ENCODE peak calls at places on chromosomes 5 and 9, in eight cellular contexts. U is GM13977, Z is MM.1S, Y is H9, B is BE2C, N is breast epithelium, T is right lobe of liver, G is osteocyte. K is an unnamed sample.
A peak's percentile ranks its signal among the peaks of the same experiment; 100 is the strongest.

GRCh38 chr5:2888520-2889060 is 137.1 kb upstream of the IRX2 start:
- DNase-seq in U (no peak), Z (no peak), Y (peak; percentile 13), B (no peak), N (no peak), T (no peak), G (peak; percentile 56), K (no peak)

GRCh38 chr9:98101868-98102273 is 17.2 kb downstream of the TRIM14 start:
- DNase-seq in U (peak; percentile 83), Z (peak; percentile 98), Y (peak; percentile 58), B (no peak), N (no peak), T (no peak), G (no peak), K (no peak)

GRCh38 chr5:59799668-59800374 is 93.7 kb downstream of the PDE4D start:
- DNase-seq in U (no peak), Z (peak; percentile 70), Y (no peak), B (peak; percentile 18), N (no peak), T (no peak), G (no peak), K (no peak)

GRCh38 chr5:159616967-159617366 is 286.7 kb upstream of the IL12B start:
- DNase-seq in U (no peak), Z (no peak), Y (no peak), B (no peak), N (no peak), T (no peak), G (no peak), K (no peak)

GRCh38 chr5:159133041-159133741 is 33.5 kb upstream of the EBF1 start:
- DNase-seq in U (peak; percentile 55), Z (peak; percentile 65), Y (no peak), B (peak; percentile 14), N (no peak), T (no peak), G (no peak), K (no peak)

GRCh38 chr9:15513335-15513734 is 2.6 kb upstream of the PSIP1 start:
- DNase-seq in U (no peak), Z (no peak), Y (peak; percentile 80), B (peak; percentile 23), N (no peak), T (no peak), G (no peak), K (no peak)

GRCh38 chr5:54186108-54186507 is 124.3 kb downstream of the ARL15 start:
- DNase-seq in U (no peak), Z (no peak), Y (no peak), B (no peak), N (no peak), T (no peak), G (no peak), K (no peak)

GRCh38 chr9:89448381-89448780 is 49.5 kb downstream of the SEMA4D start:
- DNase-seq in U (peak; percentile 75), Z (no peak), Y (no peak), B (no peak), N (no peak), T (no peak), G (no peak), K (no peak)

GRCh38 chr5:61177070-61177469 is 14.8 kb upstream of the SMIM15 start:
- DNase-seq in U (no peak), Z (no peak), Y (no peak), B (no peak), N (no peak), T (no peak), G (no peak), K (no peak)

GRCh38 chr5:52119768-52120167 is 667.9 kb upstream of the ITGA1 start:
- DNase-seq in U (no peak), Z (no peak), Y (no peak), B (no peak), N (no peak), T (no peak), G (no peak), K (no peak)

GRCh38 chr5:56951131-56951945 is 585 bp downstream of the MIER3 start:
- DNase-seq in U (no peak), Z (peak; percentile 32), Y (peak; percentile 45), B (peak; percentile 70), N (peak; percentile 51), T (peak; percentile 58), G (peak; percentile 85), K (peak; percentile 69)

GRCh38 chr5:177094224-177095087 is 7.7 kb downstream of the FGFR4 start:
- DNase-seq in U (no peak), Z (no peak), Y (no peak), B (no peak), N (peak; percentile 72), T (peak; percentile 91), G (no peak), K (no peak)

GRCh38 chr5:177097016-177097985 is 10.6 kb downstream of the FGFR4 start:
- DNase-seq in U (no peak), Z (no peak), Y (no peak), B (no peak), N (no peak), T (no peak), G (no peak), K (no peak)

GRCh38 chr5:177098103-177098771 is 11.5 kb downstream of the FGFR4 start:
- DNase-seq in U (no peak), Z (no peak), Y (peak; percentile 32), B (no peak), N (no peak), T (no peak), G (no peak), K (no peak)

GRCh38 chr5:177095088-177095669 is 8.5 kb downstream of the FGFR4 start:
- DNase-seq in U (no peak), Z (no peak), Y (no peak), B (no peak), N (no peak), T (no peak), G (no peak), K (no peak)

GRCh38 chr5:177096162-177097015 is 9.7 kb downstream of the FGFR4 start:
- DNase-seq in U (no peak), Z (no peak), Y (no peak), B (no peak), N (no peak), T (peak; percentile 90), G (no peak), K (no peak)
- TF ChIP-seq CTCF in U (no peak), Z (no peak), Y (no peak), B (no peak), N (no peak), T (no peak), G (no peak), K (no peak)

GRCh38 chr5:91727452-91727851 is 344.3 kb upstream of the ARRDC3 start:
- DNase-seq in U (no peak), Z (no peak), Y (no peak), B (no peak), N (no peak), T (no peak), G (no peak), K (no peak)
- TF ChIP-seq CTCF in U (no peak), Z (no peak), Y (no peak), B (no peak), N (no peak), T (no peak), G (no peak), K (no peak)

GRCh38 chr5:162221884-162222283 is 154.3 kb downstream of the GABRG2 start:
- DNase-seq in U (no peak), Z (no peak), Y (no peak), B (peak; percentile 15), N (no peak), T (no peak), G (no peak), K (no peak)

GRCh38 chr5:162231522-162231921 is 163.9 kb downstream of the GABRG2 start:
- DNase-seq in U (no peak), Z (no peak), Y (no peak), B (no peak), N (no peak), T (no peak), G (no peak), K (no peak)

GRCh38 chr5:162230348-162230747 is 162.8 kb downstream of the GABRG2 start:
- DNase-seq in U (no peak), Z (no peak), Y (no peak), B (no peak), N (no peak), T (no peak), G (no peak), K (no peak)

DNA sequence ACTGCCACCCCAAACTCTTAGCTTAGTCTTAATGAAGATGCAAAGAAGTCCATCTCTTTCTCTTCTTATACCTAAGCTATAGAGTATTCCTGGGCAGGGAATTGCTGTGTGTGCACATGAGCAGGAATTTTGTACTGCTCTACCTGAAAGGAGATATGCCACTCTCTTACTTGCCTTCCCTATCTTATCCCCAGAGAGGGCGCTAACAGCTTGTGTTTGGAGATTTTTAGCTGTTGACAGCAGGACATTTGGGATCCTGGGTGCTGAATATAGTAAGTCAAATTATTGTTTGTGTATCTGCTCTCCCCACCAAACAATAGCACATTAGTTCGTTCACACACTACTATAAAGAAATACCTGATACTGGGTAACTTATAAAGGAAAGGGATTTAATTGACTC is 159.5 kb downstream of the GABRG2 start:
- DNase-seq in U (no peak), Z (no peak), Y (peak; percentile 36), B (peak; percentile 16), N (no peak), T (no peak), G (no peak), K (no peak)
- TF ChIP-seq CTCF in U (peak; percentile 18), Z (no peak), Y (peak; percentile 83), B (peak; percentile 53), N (no peak), T (no peak), G (no peak), K (peak; percentile 31)

DNA sequence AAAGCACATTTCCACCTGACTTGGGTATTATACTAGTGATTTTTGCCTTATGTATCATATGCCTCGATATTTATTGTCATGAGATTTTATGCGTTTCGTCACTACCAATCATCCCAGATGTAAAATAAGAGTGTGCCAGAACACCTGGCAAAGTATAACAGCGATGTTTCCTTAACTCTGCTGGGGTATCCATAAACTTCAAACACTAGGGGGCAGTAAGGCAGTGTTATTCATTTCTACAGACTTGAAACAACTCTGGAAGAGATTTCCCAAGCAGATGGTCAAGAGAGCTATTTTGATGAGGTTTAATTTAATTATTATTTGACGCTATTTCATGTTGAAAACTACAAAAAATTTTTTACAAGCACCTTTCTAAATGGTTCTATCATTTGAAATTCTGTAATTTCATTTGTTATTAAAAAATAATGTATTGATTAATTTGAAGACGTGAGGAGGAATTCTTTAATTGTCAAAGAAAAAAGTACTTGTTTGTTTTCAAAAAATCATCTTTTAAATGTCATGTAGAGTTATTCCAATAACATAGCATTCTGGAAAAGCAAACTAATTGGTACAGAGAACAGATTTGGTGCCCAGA is 388.5 kb upstream of the CTNND2 start:
- DNase-seq in U (no peak), Z (peak; percentile 65), Y (no peak), B (no peak), N (no peak), T (no peak), G (no peak), K (no peak)
- TF ChIP-seq CTCF in U (peak; percentile 42), Z (peak; percentile 60), Y (peak; percentile 76), B (no peak), N (no peak), T (peak; percentile 32), G (peak; percentile 42), K (peak; percentile 64)